ENCODE peak calls at places on chromosomes 1 and 21, in five cellular contexts. One of them, this sample, is unnamed.

GRCh38 chr1:196808529-196809235 is 10.8 kb upstream of the CFHR1 start:
- DNase-seq in EL: no peak
- DNase-seq in Right ventricle myocardium superior: no peak
- DNase-seq in NCI-H1092: no peak
- DNase-seq in substantia nigra: no peak
- DNase-seq in this sample: no peak

GRCh38 chr1:7387053-7387861 is 383.8 kb upstream of the VAMP3 start:
- DNase-seq in Right ventricle myocardium superior: no peak
- DNase-seq in NCI-H1092: no peak
- DNase-seq in substantia nigra: no peak
- DNase-seq in EL: no peak
- DNase-seq in this sample: no peak

GRCh38 chr21:19402870-19403269 is 999.3 kb upstream of the TMPRSS15 start:
- DNase-seq in substantia nigra: no peak
- DNase-seq in Right ventricle myocardium superior: no peak
- DNase-seq in EL: no peak
- DNase-seq in NCI-H1092: no peak
- DNase-seq in this sample: no peak

GRCh38 chr1:220878223-220879081 is 791 bp upstream of the HLX start:
- DNase-seq in EL: no peak
- DNase-seq in Right ventricle myocardium superior: peak
- DNase-seq in NCI-H1092: no peak
- DNase-seq in substantia nigra: no peak
- DNase-seq in this sample: peak

GRCh38 chr21:37155216-37155615 is 82.2 kb downstream of the TTC3 start:
- DNase-seq in Right ventricle myocardium superior: no peak
- DNase-seq in NCI-H1092: no peak
- DNase-seq in EL: peak
- DNase-seq in substantia nigra: no peak
- DNase-seq in this sample: no peak

GRCh38 chr1:9418851-9419250 is 120.4 kb upstream of the SLC25A33 start:
- DNase-seq in NCI-H1092: no peak
- DNase-seq in EL: no peak
- DNase-seq in substantia nigra: no peak
- DNase-seq in Right ventricle myocardium superior: no peak
- DNase-seq in this sample: no peak

GRCh38 chr1:116571215-116571919 is 541 bp upstream of the CD58 start:
- DNase-seq in substantia nigra: no peak
- DNase-seq in NCI-H1092: no peak
- DNase-seq in Right ventricle myocardium superior: no peak
- DNase-seq in EL: no peak
- DNase-seq in this sample: no peak

GRCh38 chr1:20733361-20733975 is 965 bp upstream of the SH2D5 start:
- DNase-seq in Right ventricle myocardium superior: no peak
- DNase-seq in EL: no peak
- DNase-seq in NCI-H1092: no peak
- DNase-seq in substantia nigra: no peak
- DNase-seq in this sample: no peak

GRCh38 chr1:32981003-32981909 is 16.6 kb upstream of the RNF19B start:
- DNase-seq in EL: peak
- DNase-seq in Right ventricle myocardium superior: peak
- DNase-seq in NCI-H1092: no peak
- DNase-seq in substantia nigra: peak
- DNase-seq in this sample: peak

GRCh38 chr1:197557302-197557701 is 218.0 kb downstream of the DENND1B start:
- DNase-seq in Right ventricle myocardium superior: no peak
- DNase-seq in EL: peak
- DNase-seq in substantia nigra: no peak
- DNase-seq in NCI-H1092: no peak
- DNase-seq in this sample: no peak

GRCh38 chr1:4084446-4084845 is 184.4 kb upstream of the C1orf174 start:
- DNase-seq in NCI-H1092: no peak
- DNase-seq in Right ventricle myocardium superior: no peak
- DNase-seq in EL: no peak
- DNase-seq in substantia nigra: no peak
- DNase-seq in this sample: no peak

GRCh38 chr1:214363386-214363785 is 82.4 kb downstream of the SMYD2 start:
- DNase-seq in EL: no peak
- DNase-seq in substantia nigra: no peak
- DNase-seq in NCI-H1092: no peak
- DNase-seq in Right ventricle myocardium superior: no peak
- DNase-seq in this sample: no peak

GRCh38 chr1:80047791-80048190 is 1041.3 kb upstream of the ADGRL4 start:
- DNase-seq in substantia nigra: no peak
- DNase-seq in Right ventricle myocardium superior: no peak
- DNase-seq in NCI-H1092: no peak
- DNase-seq in EL: peak
- DNase-seq in this sample: no peak

GRCh38 chr1:183554577-183554976 is 35.7 kb downstream of the NCF2 start:
- DNase-seq in Right ventricle myocardium superior: no peak
- DNase-seq in NCI-H1092: no peak
- DNase-seq in substantia nigra: no peak
- DNase-seq in EL: no peak
- DNase-seq in this sample: no peak

GRCh38 chr1:185077374-185077773 is 32.0 kb downstream of the RNF2 start:
- DNase-seq in EL: no peak
- DNase-seq in NCI-H1092: no peak
- DNase-seq in substantia nigra: no peak
- DNase-seq in Right ventricle myocardium superior: no peak
- DNase-seq in this sample: no peak

GRCh38 chr1:113660053-113660452 is 99.2 kb downstream of the PHTF1 start:
- DNase-seq in Right ventricle myocardium superior: no peak
- DNase-seq in NCI-H1092: no peak
- DNase-seq in EL: no peak
- DNase-seq in substantia nigra: peak
- DNase-seq in this sample: no peak